ENCODE peak calls at places on chromosomes 2 and 18, in five cellular contexts. One of them, this sample, is unnamed.

GRCh38 chr2:33267745-33268144 is 208.7 kb upstream of the RASGRP3 start:
- DNase-seq in NCI-H748 treated with DMSO at 0.1 percent for 48 hours: no peak
- DNase-seq in KG1: no peak
- DNase-seq in A549: no peak
- DNase-seq in esophagus muscularis mucosa: no peak
- DNase-seq in this sample: no peak

GRCh38 chr18:42742474-42742873 is 373.0 kb downstream of the RIT2 start:
- DNase-seq in KG1: no peak
- DNase-seq in A549: no peak
- DNase-seq in NCI-H748 treated with DMSO at 0.1 percent for 48 hours: no peak
- DNase-seq in esophagus muscularis mucosa: no peak
- DNase-seq in this sample: no peak

GRCh38 chr2:161384864-161385263 is 31.2 kb upstream of the TBR1 start:
- DNase-seq in esophagus muscularis mucosa: no peak
- DNase-seq in NCI-H748 treated with DMSO at 0.1 percent for 48 hours: no peak
- DNase-seq in KG1: no peak
- DNase-seq in A549: no peak
- DNase-seq in this sample: no peak

GRCh38 chr2:126686286-126686685 is 30.3 kb downstream of the GYPC start:
- DNase-seq in A549: no peak
- DNase-seq in NCI-H748 treated with DMSO at 0.1 percent for 48 hours: no peak
- DNase-seq in KG1: no peak
- DNase-seq in esophagus muscularis mucosa: no peak
- DNase-seq in this sample: no peak

GRCh38 chr2:105144941-105145300 is 96.6 kb upstream of the GPR45 start:
- DNase-seq in A549: no peak
- DNase-seq in esophagus muscularis mucosa: peak
- DNase-seq in KG1: no peak
- DNase-seq in NCI-H748 treated with DMSO at 0.1 percent for 48 hours: no peak
- DNase-seq in this sample: no peak

GRCh38 chr2:148042219-148042618 is 21.3 kb downstream of the MBD5 start:
- DNase-seq in esophagus muscularis mucosa: no peak
- DNase-seq in NCI-H748 treated with DMSO at 0.1 percent for 48 hours: no peak
- DNase-seq in KG1: no peak
- DNase-seq in A549: no peak
- DNase-seq in this sample: no peak

GRCh38 chr2:233409286-233409991 is 55.1 kb downstream of the DGKD start:
- DNase-seq in A549: no peak
- DNase-seq in esophagus muscularis mucosa: no peak
- DNase-seq in NCI-H748 treated with DMSO at 0.1 percent for 48 hours: no peak
- DNase-seq in KG1: no peak
- DNase-seq in this sample: no peak

GRCh38 chr2:45128580-45128997 is 119.3 kb upstream of the SIX2 start:
- DNase-seq in A549: peak
- DNase-seq in esophagus muscularis mucosa: peak
- DNase-seq in KG1: no peak
- DNase-seq in NCI-H748 treated with DMSO at 0.1 percent for 48 hours: no peak
- DNase-seq in this sample: no peak

GRCh38 chr2:112884869-112885502 is 26.0 kb upstream of the IL37 start:
- DNase-seq in A549: peak
- DNase-seq in esophagus muscularis mucosa: peak
- DNase-seq in KG1: peak
- DNase-seq in NCI-H748 treated with DMSO at 0.1 percent for 48 hours: peak
- DNase-seq in this sample: no peak

GRCh38 chr2:28626891-28627421 is 124.7 kb upstream of the PPP1CB start:
- DNase-seq in NCI-H748 treated with DMSO at 0.1 percent for 48 hours: no peak
- DNase-seq in A549: no peak
- DNase-seq in esophagus muscularis mucosa: peak
- DNase-seq in KG1: no peak
- DNase-seq in this sample: no peak

GRCh38 chr18:671405-671804 is 14.0 kb downstream of the TYMS start:
- DNase-seq in A549: no peak
- DNase-seq in KG1: no peak
- DNase-seq in NCI-H748 treated with DMSO at 0.1 percent for 48 hours: no peak
- DNase-seq in esophagus muscularis mucosa: no peak
- DNase-seq in this sample: no peak

GRCh38 chr18:48667276-48668254 is 128.7 kb downstream of the CTIF start:
- DNase-seq in esophagus muscularis mucosa: no peak
- DNase-seq in A549: no peak
- DNase-seq in NCI-H748 treated with DMSO at 0.1 percent for 48 hours: peak
- DNase-seq in KG1: no peak
- DNase-seq in this sample: no peak

GRCh38 chr18:56286775-56287174 is 351.6 kb downstream of the TXNL1 start:
- DNase-seq in KG1: no peak
- DNase-seq in esophagus muscularis mucosa: peak
- DNase-seq in NCI-H748 treated with DMSO at 0.1 percent for 48 hours: no peak
- DNase-seq in A549: no peak
- DNase-seq in this sample: no peak

GRCh38 chr18:21218862-21219261 is 23.2 kb upstream of the GREB1L start:
- DNase-seq in A549: no peak
- DNase-seq in esophagus muscularis mucosa: no peak
- DNase-seq in KG1: no peak
- DNase-seq in NCI-H748 treated with DMSO at 0.1 percent for 48 hours: no peak
- DNase-seq in this sample: no peak

GRCh38 chr18:79548077-79548450 is 131.5 kb upstream of the CTDP1 start:
- DNase-seq in A549: no peak
- DNase-seq in NCI-H748 treated with DMSO at 0.1 percent for 48 hours: no peak
- DNase-seq in KG1: no peak
- DNase-seq in esophagus muscularis mucosa: no peak
- DNase-seq in this sample: no peak

GRCh38 chr18:62452280-62452824 is 70.5 kb upstream of the ZCCHC2 start:
- DNase-seq in A549: peak
- DNase-seq in esophagus muscularis mucosa: peak
- DNase-seq in NCI-H748 treated with DMSO at 0.1 percent for 48 hours: no peak
- DNase-seq in KG1: no peak
- DNase-seq in this sample: no peak

GRCh38 chr2:85133751-85134254 is 611 bp downstream of the TCF7L1 start:
- DNase-seq in KG1: no peak
- DNase-seq in NCI-H748 treated with DMSO at 0.1 percent for 48 hours: no peak
- DNase-seq in esophagus muscularis mucosa: no peak
- DNase-seq in A549: peak
- DNase-seq in this sample: peak

GRCh38 chr18:60452424-60452823 is 79.8 kb upstream of the MC4R start:
- DNase-seq in esophagus muscularis mucosa: no peak
- DNase-seq in NCI-H748 treated with DMSO at 0.1 percent for 48 hours: no peak
- DNase-seq in A549: no peak
- DNase-seq in KG1: no peak
- DNase-seq in this sample: no peak

GRCh38 chr2:163646659-163647058 is 89.1 kb downstream of the FIGN start:
- DNase-seq in A549: no peak
- DNase-seq in NCI-H748 treated with DMSO at 0.1 percent for 48 hours: peak
- DNase-seq in KG1: no peak
- DNase-seq in esophagus muscularis mucosa: no peak
- DNase-seq in this sample: no peak

GRCh38 chr2:216635171-216635570 is 2.0 kb downstream of the IGFBP2 start:
- DNase-seq in KG1: no peak
- DNase-seq in NCI-H748 treated with DMSO at 0.1 percent for 48 hours: no peak
- DNase-seq in esophagus muscularis mucosa: no peak
- DNase-seq in A549: no peak
- DNase-seq in this sample: no peak

GRCh38 chr2:5691659-5692529 is at the start of gene SOX11:
- DNase-seq in A549: no peak
- DNase-seq in esophagus muscularis mucosa: peak
- DNase-seq in KG1: no peak
- DNase-seq in NCI-H748 treated with DMSO at 0.1 percent for 48 hours: peak
- DNase-seq in this sample: peak

GRCh38 chr2:72133721-72134407 is 13.8 kb downstream of the CYP26B1 start:
- DNase-seq in A549: no peak
- DNase-seq in esophagus muscularis mucosa: no peak
- DNase-seq in NCI-H748 treated with DMSO at 0.1 percent for 48 hours: no peak
- DNase-seq in KG1: no peak
- DNase-seq in this sample: no peak

GRCh38 chr2:169997140-169997887 is 170.1 kb downstream of the UBR3 start:
- DNase-seq in A549: no peak
- DNase-seq in NCI-H748 treated with DMSO at 0.1 percent for 48 hours: no peak
- DNase-seq in esophagus muscularis mucosa: no peak
- DNase-seq in KG1: no peak
- DNase-seq in this sample: no peak

GRCh38 chr2:99691931-99692330 is 202.1 kb upstream of the REV1 start:
- DNase-seq in KG1: no peak
- DNase-seq in esophagus muscularis mucosa: no peak
- DNase-seq in NCI-H748 treated with DMSO at 0.1 percent for 48 hours: no peak
- DNase-seq in A549: no peak
- DNase-seq in this sample: no peak

This sample was measured in amygdala.